ENCODE peak calls at places on chromosomes 6 and 20, in eight cellular contexts. S, Y, P, K, V, T, M and X are unnamed samples.

GRCh38 chr6:152086223-152086873 is 278.9 kb downstream of the ESR1 start:
- DNase-seq in S (no peak), Y (no peak), P (no peak), K (no peak), V (no peak), T (no peak), M (no peak), X (no peak)

GRCh38 chr20:33646191-33646590 is 15.9 kb upstream of the C20orf144 start:
- DNase-seq in S (no peak), Y (no peak), P (no peak), K (no peak), V (no peak), T (no peak), M (no peak), X (no peak)

GRCh38 chr6:11586574-11586973 is 49.0 kb downstream of the TMEM170B start:
- DNase-seq in S (no peak), Y (peak; percentile 36), P (no peak), K (no peak), V (no peak), T (peak; percentile 76), M (no peak), X (no peak)

GRCh38 chr6:48194596-48195295 is 83.7 kb upstream of the PTCHD4 start:
- DNase-seq in S (no peak), Y (no peak), P (no peak), K (no peak), V (no peak), T (peak; percentile 15), M (no peak), X (no peak)

GRCh38 chr6:110355727-110356126 is 2.4 kb downstream of the METTL24 start:
- DNase-seq in S (no peak), Y (no peak), P (no peak), K (no peak), V (no peak), T (no peak), M (no peak), X (no peak)

GRCh38 chr6:163533443-163533842 is 118.9 kb downstream of the QKI start:
- DNase-seq in S (no peak), Y (peak; percentile 67), P (no peak), K (no peak), V (peak; percentile 35), T (peak; percentile 86), M (no peak), X (peak; percentile 58)

GRCh38 chr6:56380476-56380875 is 133.1 kb upstream of the COL21A1 start:
- DNase-seq in S (no peak), Y (no peak), P (no peak), K (no peak), V (no peak), T (no peak), M (no peak), X (no peak)

GRCh38 chr6:108559097-108559883 is 1.4 kb upstream of the FOXO3 start:
- DNase-seq in S (peak; percentile 93), Y (no peak), P (peak; percentile 94), K (peak; percentile 96), V (peak; percentile 49), T (peak; percentile 84), M (peak; percentile 94), X (peak; percentile 53)

GRCh38 chr6:137497722-137498463 is 3.7 kb upstream of the OLIG3 start:
- DNase-seq in S (no peak), Y (no peak), P (no peak), K (peak; percentile 66), V (no peak), T (no peak), M (no peak), X (no peak)

GRCh38 chr20:47204746-47205122 is 151.8 kb downstream of the ZMYND8 start:
- DNase-seq in S (no peak), Y (no peak), P (no peak), K (no peak), V (no peak), T (no peak), M (no peak), X (no peak)

GRCh38 chr6:169618526-169619490 is 83.0 kb downstream of the WDR27 start:
- DNase-seq in S (no peak), Y (peak; percentile 69), P (no peak), K (no peak), V (no peak), T (peak; percentile 88), M (no peak), X (no peak)

GRCh38 chr20:24870876-24871275 is 78.2 kb upstream of the CST7 start:
- DNase-seq in S (no peak), Y (no peak), P (no peak), K (no peak), V (no peak), T (no peak), M (no peak), X (no peak)

GRCh38 chr6:168035661-168036616 is 38.5 kb downstream of the KIF25 start:
- DNase-seq in S (no peak), Y (no peak), P (no peak), K (no peak), V (peak; percentile 21), T (peak; percentile 63), M (no peak), X (no peak)

GRCh38 chr20:2578430-2579192 is 42.2 kb downstream of the TMC2 start:
- DNase-seq in S (peak; percentile 33), Y (no peak), P (no peak), K (peak; percentile 62), V (no peak), T (no peak), M (no peak), X (no peak)

GRCh38 chr20:46309945-46310344 is 1.6 kb upstream of the CDH22 start:
- DNase-seq in S (no peak), Y (no peak), P (no peak), K (no peak), V (no peak), T (no peak), M (no peak), X (no peak)

GRCh38 chr6:63674635-63675034 is 39.0 kb downstream of the PHF3 start:
- DNase-seq in S (no peak), Y (no peak), P (no peak), K (no peak), V (no peak), T (no peak), M (no peak), X (no peak)

GRCh38 chr6:106716966-106717365 is 87.6 kb downstream of the QRSL1 start:
- DNase-seq in S (no peak), Y (no peak), P (no peak), K (no peak), V (no peak), T (no peak), M (no peak), X (no peak)

GRCh38 chr6:90160013-90160412 is 136.6 kb downstream of the BACH2 start:
- DNase-seq in S (no peak), Y (no peak), P (no peak), K (no peak), V (no peak), T (no peak), M (no peak), X (no peak)

GRCh38 chr20:41697861-41698559 is 79.8 kb upstream of the CHD6 start:
- DNase-seq in S (no peak), Y (no peak), P (no peak), K (no peak), V (no peak), T (peak; percentile 62), M (no peak), X (no peak)

GRCh38 chr6:168184701-168185100 is 105.7 kb upstream of the FRMD1 start:
- DNase-seq in S (no peak), Y (no peak), P (no peak), K (no peak), V (no peak), T (no peak), M (no peak), X (no peak)

GRCh38 chr20:59598625-59599310 is 5.6 kb upstream of the PHACTR3 start:
- DNase-seq in S (peak; percentile 29), Y (peak; percentile 2), P (no peak), K (peak; percentile 73), V (peak; percentile 71), T (peak; percentile 1), M (peak; percentile 39), X (no peak)

GRCh38 chr20:35742741-35743523 is 872 bp upstream of the RBM39 start:
- DNase-seq in S (no peak), Y (no peak), P (no peak), K (peak; percentile 12), V (no peak), T (no peak), M (no peak), X (no peak)

GRCh38 chr20:46970937-46971630 is 76.4 kb downstream of the EYA2 start:
- DNase-seq in S (no peak), Y (peak; percentile 37), P (no peak), K (no peak), V (peak; percentile 92), T (peak; percentile 91), M (no peak), X (peak; percentile 69)

GRCh38 chr20:37911838-37912273 is 8.9 kb downstream of the VSTM2L start:
- DNase-seq in S (no peak), Y (peak; percentile 26), P (no peak), K (no peak), V (no peak), T (peak; percentile 69), M (no peak), X (no peak)
- H3K4me3 ChIP-seq in S (no peak overlapping the region), Y (no peak overlapping the region), P (no peak overlapping the region), K (no peak overlapping the region), V (no peak overlapping the region), T (no peak overlapping the region), M (no peak overlapping the region), X (no peak overlapping the region)

GRCh38 chr6:30341249-30341648 is 3.7 kb upstream of the RPP21 start:
- DNase-seq in S (no peak), Y (no peak), P (no peak), K (no peak), V (no peak), T (no peak), M (no peak), X (no peak)
- TF ChIP-seq CTCF in S (no peak), Y (no peak), P (no peak), K (no peak), V (no peak), T (no peak), M (no peak), X (no peak)

GRCh38 chr6:32972353-32973143 is 4.2 kb downstream of the BRD2 start:
- DNase-seq in S (no peak), Y (no peak), P (no peak), K (peak; percentile 73), V (peak; percentile 36), T (no peak), M (peak; percentile 47), X (no peak)
- H3K4me3 ChIP-seq in S (peak overlapping the region; percentile 96), Y (peak overlapping the region; percentile 97), P (peak overlapping the region; percentile 94), K (peak overlapping the region; percentile 95), V (peak overlapping the region; percentile 72), T (peak overlapping the region; percentile 99), M (peak overlapping the region; percentile 61), X (peak overlapping the region; percentile 96)

GRCh38 chr20:61742097-61742805 is 323.4 kb downstream of the TAF4 start:
- DNase-seq in S (no peak), Y (no peak), P (no peak), K (no peak), V (no peak), T (no peak), M (no peak), X (no peak)
- TF ChIP-seq CTCF in S (no peak), Y (no peak), P (no peak), K (no peak), V (no peak), T (no peak), M (no peak), X (no peak)

GRCh38 chr20:62358171-62358719 is 8.9 kb downstream of the LAMA5 start:
- DNase-seq in S (peak; percentile 77), Y (no peak), P (peak; percentile 53), K (no peak), V (no peak), T (no peak), M (peak; percentile 52), X (peak; percentile 69)
- H3K4me3 ChIP-seq in S (no peak overlapping the region), Y (no peak overlapping the region), P (peak overlapping the region; percentile 49), K (no peak overlapping the region), V (peak overlapping the region; percentile 41), T (no peak overlapping the region), M (peak overlapping the region; percentile 35), X (peak overlapping the region; percentile 1)